ENCODE peak calls at places on chromosomes 3 and 15, in seven cellular contexts. N is nephron progenitor cell, B is breast epithelium, V is GM12864, G is prostate gland, D is PC-3, Q is mesothelial cell of epicardium. W is an unnamed sample.

GRCh38 chr3:32797776-32798175 is 20.0 kb upstream of the TRIM71 start:
- DNase-seq in N (no peak), B (no peak), V (no peak), G (no peak), D (no peak), Q (no peak), W (peak; percentile 14)

GRCh38 chr15:67274236-67274635 is 19.6 kb downstream of the IQCH start:
- DNase-seq in N (no peak), B (no peak), V (no peak), G (no peak), D (no peak), Q (no peak), W (no peak)

GRCh38 chr3:32616267-32616962 is 45.8 kb upstream of the DYNC1LI1 start:
- DNase-seq in N (no peak), B (no peak), V (no peak), G (peak; percentile 23), D (peak; percentile 90), Q (no peak), W (no peak)

GRCh38 chr15:31025996-31026395 is 34.6 kb upstream of the MTMR10 start:
- DNase-seq in N (no peak), B (no peak), V (no peak), G (no peak), D (no peak), Q (no peak), W (no peak)

GRCh38 chr15:38627684-38628277 is 63.2 kb upstream of the RASGRP1 start:
- DNase-seq in N (no peak), B (no peak), V (no peak), G (no peak), D (no peak), Q (no peak), W (no peak)

GRCh38 chr3:146577662-146578061 is 27.5 kb downstream of the PLSCR5 start:
- DNase-seq in N (no peak), B (no peak), V (no peak), G (peak; percentile 19), D (peak; percentile 76), Q (no peak), W (no peak)

GRCh38 chr3:105532251-105532650 is 165.5 kb downstream of the ALCAM start:
- DNase-seq in N (no peak), B (no peak), V (no peak), G (no peak), D (no peak), Q (no peak), W (no peak)

GRCh38 chr3:45841380-45841700 is 579 bp downstream of the LZTFL1 start:
- DNase-seq in N (peak; percentile 36), B (no peak), V (no peak), G (peak; percentile 6), D (peak; percentile 40), Q (no peak), W (no peak)

GRCh38 chr3:34782876-34783275 is 856.4 kb upstream of the ARPP21 start:
- DNase-seq in N (no peak), B (no peak), V (no peak), G (no peak), D (no peak), Q (no peak), W (no peak)

GRCh38 chr3:117893638-117894037 is 1141.0 kb downstream of the IGSF11 start:
- DNase-seq in N (no peak), B (no peak), V (no peak), G (no peak), D (peak; percentile 28), Q (no peak), W (no peak)

GRCh38 chr3:139517321-139517720 is 22.2 kb downstream of the RBP1 start:
- DNase-seq in N (no peak), B (no peak), V (no peak), G (no peak), D (no peak), Q (no peak), W (no peak)

GRCh38 chr3:19937459-19938362 is 3.7 kb upstream of the EFHB start:
- DNase-seq in N (no peak), B (no peak), V (no peak), G (no peak), D (peak; percentile 34), Q (no peak), W (no peak)

GRCh38 chr3:194377708-194378107 is 8.2 kb upstream of the LRRC15 start:
- DNase-seq in N (no peak), B (no peak), V (no peak), G (no peak), D (no peak), Q (no peak), W (peak; percentile 4)

DNA sequence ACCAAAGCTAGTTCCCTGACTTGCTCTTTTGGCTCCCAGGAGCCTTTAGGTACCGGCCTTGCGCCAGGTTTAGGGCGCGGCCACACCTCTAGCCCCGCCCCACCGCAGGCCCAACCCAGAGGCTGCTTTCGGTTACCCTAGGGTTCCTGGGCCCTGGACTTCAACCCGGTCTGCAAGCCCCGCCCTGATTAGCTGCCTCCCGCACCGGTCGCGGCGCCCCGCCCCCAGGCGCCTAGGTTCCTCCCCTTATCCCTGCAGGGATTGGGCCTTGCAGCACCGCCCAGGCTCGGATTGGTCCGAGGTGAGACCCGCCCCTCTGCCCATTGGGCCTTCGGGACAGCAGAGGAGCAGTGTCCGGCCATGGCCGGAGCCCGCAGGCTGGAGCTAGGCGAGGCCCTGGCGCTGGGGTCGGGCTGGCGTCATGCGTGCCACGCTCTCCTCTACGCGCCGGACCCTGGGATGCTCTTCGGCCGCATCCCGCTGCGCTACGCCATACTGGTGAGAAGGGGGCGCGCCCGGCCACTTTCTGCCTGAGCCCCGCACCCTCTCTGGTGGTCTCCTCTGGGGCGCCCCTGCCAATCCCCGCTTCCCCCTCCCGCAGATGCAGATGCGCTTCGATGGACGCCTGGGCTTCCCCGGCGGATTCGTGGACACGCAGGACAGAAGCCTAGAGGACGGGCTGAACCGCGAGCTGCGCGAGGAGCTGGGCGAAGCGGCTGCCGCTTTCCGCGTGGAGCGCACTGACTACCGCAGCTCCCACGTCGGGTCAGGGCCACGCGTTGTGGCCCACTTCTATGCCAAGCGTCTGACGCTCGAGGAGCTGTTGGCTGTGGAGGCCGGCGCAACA is at the start of gene NUDT16:
- DNase-seq in N (peak; percentile 100), B (peak; percentile 100), V (peak; percentile 93), G (peak; percentile 99), D (peak; percentile 97), Q (peak; percentile 87), W (peak; percentile 100)
- TF ChIP-seq CTCF in N (no peak), B (no peak), V (peak; percentile 5), G (no peak), D (no peak), Q (no peak), W (peak; percentile 48)

DNA sequence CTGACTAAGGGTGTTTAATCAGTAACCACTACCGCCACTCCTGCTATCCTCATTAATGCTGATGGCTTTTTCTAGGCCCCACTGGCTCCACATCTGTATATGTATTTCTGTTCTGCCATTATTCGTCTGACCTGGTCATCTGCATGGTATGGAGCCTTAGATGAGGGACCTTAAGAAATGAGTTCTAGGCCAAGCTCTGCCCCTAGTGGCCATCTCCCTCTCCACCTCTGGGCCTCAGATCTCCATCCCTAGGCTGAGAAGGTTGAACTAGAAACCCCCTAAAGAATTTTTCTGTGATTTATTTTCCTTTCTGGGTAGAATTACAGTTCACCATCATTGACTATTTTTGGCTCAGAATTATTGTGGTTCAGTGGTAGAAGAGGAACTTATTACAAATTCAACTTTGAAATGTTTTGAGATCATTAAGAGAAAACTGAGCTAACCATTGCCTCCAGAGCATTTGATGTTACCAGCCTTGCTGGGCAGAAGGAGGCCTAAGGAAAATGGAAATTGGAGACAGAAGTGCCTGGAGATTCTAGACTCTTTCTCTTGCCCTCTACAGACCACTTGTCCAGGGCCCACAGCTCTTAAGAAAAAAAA is 325.2 kb upstream of the NR2E3 start:
- DNase-seq in N (no peak), B (no peak), V (no peak), G (no peak), D (peak; percentile 23), Q (no peak), W (no peak)
- TF ChIP-seq CTCF in N (peak; percentile 26), B (no peak), V (peak; percentile 82), G (no peak), D (peak; percentile 69), Q (no peak), W (peak; percentile 61)

GRCh38 chr3:197331131-197331530 is 32.7 kb upstream of the DLG1 start:
- DNase-seq in N (no peak), B (no peak), V (no peak), G (no peak), D (peak; percentile 23), Q (no peak), W (no peak)
- TF ChIP-seq CTCF in N (no peak), B (no peak), V (no peak), G (no peak), D (peak; percentile 44), Q (no peak), W (peak; percentile 35)

GRCh38 chr15:40928975-40929729 is at the start of gene DLL4:
- DNase-seq in N (peak; percentile 75), B (peak; percentile 62), V (no peak), G (peak; percentile 55), D (peak; percentile 77), Q (no peak), W (no peak)

GRCh38 chr15:40929730-40930429 is 740 bp downstream of the DLL4 start:
- DNase-seq in N (peak; percentile 79), B (no peak), V (no peak), G (peak; percentile 39), D (peak; percentile 51), Q (no peak), W (peak; percentile 93)

GRCh38 chr15:40932146-40932545 is 3.0 kb downstream of the DLL4 start:
- DNase-seq in N (no peak), B (no peak), V (no peak), G (no peak), D (no peak), Q (no peak), W (no peak)

GRCh38 chr15:40931300-40932142 is 2.4 kb downstream of the DLL4 start:
- DNase-seq in N (no peak), B (no peak), V (no peak), G (no peak), D (no peak), Q (no peak), W (no peak)

GRCh38 chr15:40930430-40931299 is 1.5 kb downstream of the DLL4 start:
- DNase-seq in N (peak; percentile 78), B (no peak), V (no peak), G (no peak), D (peak; percentile 73), Q (no peak), W (no peak)
- TF ChIP-seq CTCF in N (peak; percentile 70), B (peak; percentile 19), V (peak; percentile 77), G (no peak), D (peak; percentile 95), Q (peak; percentile 77), W (peak; percentile 76)

W was measured in chondrocyte.